ENCODE peak calls at places on chromosomes 6 and 20, in five cellular contexts. X is trophoblast cell, N is H1, M is mesendoderm, P is IMR-90. I is an unnamed sample.

GRCh38 chr6:129492260-129492659 is 217.7 kb downstream of the ARHGAP18 start:
- DNase-seq in P (peak; percentile 57), X (no peak), M (no peak), N (no peak), I (no peak)

GRCh38 chr6:162846723-162847122 is 118.9 kb downstream of the PACRG start:
- DNase-seq in N (no peak), P (no peak), X (no peak), M (no peak), I (no peak)

GRCh38 chr6:41720783-41721182 is 14.6 kb downstream of the TFEB start:
- DNase-seq in M (no peak), N (no peak), X (no peak), P (no peak), I (no peak)

GRCh38 chr6:111683749-111684267 is 78.1 kb upstream of the TRAF3IP2 start:
- DNase-seq in N (no peak), X (no peak), P (peak; percentile 93), M (no peak), I (no peak)

GRCh38 chr6:12037803-12038202 is 25.7 kb downstream of the HIVEP1 start:
- DNase-seq in X (no peak), M (no peak), P (no peak), N (no peak), I (no peak)

GRCh38 chr6:10163159-10163962 is 251.5 kb downstream of the TFAP2A start:
- DNase-seq in X (peak; percentile 91), P (no peak), M (no peak), N (no peak), I (no peak)

GRCh38 chr6:144307880-144308279 is 22.7 kb downstream of the UTRN start:
- DNase-seq in P (no peak), N (no peak), X (peak; percentile 47), M (peak; percentile 87), I (no peak)

GRCh38 chr20:31869942-31870702 is at the start of the genes DUSP15 and TTLL9:
- DNase-seq in P (no peak), X (no peak), M (no peak), N (peak; percentile 79), I (peak; percentile 42)

GRCh38 chr6:26321005-26321404 is 44.0 kb upstream of the BTN3A2 start:
- DNase-seq in X (no peak), M (no peak), N (no peak), P (no peak), I (no peak)

GRCh38 chr6:139832906-139833305 is 458.5 kb upstream of the CITED2 start:
- DNase-seq in P (no peak), N (no peak), M (no peak), X (no peak), I (no peak)

GRCh38 chr6:43812850-43813584 is 43.0 kb downstream of the VEGFA start:
- DNase-seq in P (peak; percentile 7), N (no peak), M (no peak), X (peak; percentile 29), I (no peak)

GRCh38 chr6:1850581-1851157 is 241.0 kb downstream of the FOXC1 start:
- DNase-seq in X (no peak), N (no peak), P (no peak), M (no peak), I (no peak)

GRCh38 chr20:40697466-40697987 is 8.5 kb upstream of the MAFB start:
- DNase-seq in N (no peak), P (no peak), M (no peak), X (no peak), I (no peak)

GRCh38 chr6:86820750-86821149 is 116.6 kb upstream of the HTR1E start:
- DNase-seq in N (no peak), M (no peak), X (no peak), P (no peak), I (no peak)

GRCh38 chr6:109340811-109341210 is 41.5 kb downstream of the CD164 start:
- DNase-seq in P (no peak), M (no peak), N (no peak), X (no peak), I (no peak)

GRCh38 chr20:2446845-2447244 is 23.7 kb downstream of the SNRPB start:
- DNase-seq in P (no peak), N (no peak), M (peak; percentile 70), X (no peak), I (no peak)

GRCh38 chr6:143965503-143966171 is 42.4 kb downstream of the PLAGL1 start:
- DNase-seq in X (no peak), M (no peak), P (peak; percentile 58), N (no peak), I (no peak)

GRCh38 chr20:57908691-57909090 is 198.9 kb upstream of the PMEPA1 start:
- DNase-seq in X (no peak), P (no peak), N (no peak), M (no peak), I (no peak)

GRCh38 chr6:85419046-85419759 is 30.7 kb upstream of the NT5E start:
- DNase-seq in P (no peak), X (no peak), N (no peak), M (no peak), I (no peak)

GRCh38 chr20:17556842-17557674 is 12.8 kb upstream of the DSTN start:
- DNase-seq in X (no peak), P (peak; percentile 34), N (peak; percentile 45), M (no peak), I (no peak)

GRCh38 chr6:45922728-45923351 is 92.8 kb downstream of the CLIC5 start:
- DNase-seq in X (peak; percentile 35), M (peak; percentile 80), N (peak; percentile 81), P (peak; percentile 61), I (peak; percentile 59)

GRCh38 chr6:136592930-136593673 is 42.9 kb upstream of the MAP7 start:
- DNase-seq in P (peak; percentile 86), M (no peak), N (no peak), X (peak; percentile 29), I (no peak)

GRCh38 chr6:136591617-136592016 is 41.4 kb upstream of the MAP7 start:
- DNase-seq in P (no peak), M (no peak), X (no peak), N (no peak), I (no peak)

GRCh38 chr6:136593748-136594490 is 43.7 kb upstream of the MAP7 start:
- DNase-seq in N (no peak), X (peak; percentile 94), P (peak; percentile 100), M (peak; percentile 83), I (no peak)

GRCh38 chr6:136598048-136598447 is 47.8 kb upstream of the MAP7 start:
- DNase-seq in N (no peak), P (no peak), M (no peak), X (no peak), I (no peak)

DNA sequence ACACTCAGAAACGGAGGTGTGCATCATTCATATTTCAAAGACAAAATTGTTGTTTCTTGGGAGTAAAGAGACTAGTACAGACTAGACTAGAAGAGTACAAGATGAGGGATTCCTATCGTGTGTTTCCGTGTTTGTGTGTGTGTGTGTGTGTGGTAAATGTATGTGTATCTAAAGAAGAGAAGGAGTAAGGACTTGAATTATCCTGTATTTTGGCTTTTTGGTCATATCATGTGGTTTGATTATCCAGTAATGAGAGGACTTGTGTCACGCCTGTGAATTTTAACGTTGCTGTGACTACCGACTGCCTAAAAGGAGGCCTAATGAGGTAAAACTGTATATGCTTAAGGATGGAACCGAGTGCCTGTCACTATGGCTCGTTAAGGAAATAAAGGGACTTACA is 44.4 kb upstream of the MAP7 start:
- DNase-seq in P (no peak), N (no peak), X (no peak), M (no peak), I (no peak)
- H3K18ac ChIP-seq in P (peak overlapping the region; percentile 21), N (no peak overlapping the region), X (no peak overlapping the region), M (no peak overlapping the region), I (no peak overlapping the region)

GRCh38 chr6:2920671-2921112 is 17.6 kb upstream of the SERPINB9 start:
- DNase-seq in M (peak; percentile 42), P (no peak), X (peak; percentile 98), N (peak; percentile 55), I (no peak)
- H3K18ac ChIP-seq in M (no peak overlapping the region), P (no peak overlapping the region), X (no peak overlapping the region), N (peak overlapping the region; percentile 84), I (peak overlapping the region; percentile 68)

GRCh38 chr6:108254436-108255410 is 6.1 kb downstream of the SNX3 start:
- DNase-seq in P (no peak), M (no peak), N (no peak), X (no peak), I (no peak)

GRCh38 chr6:108263371-108263770 is 2.5 kb upstream of the SNX3 start:
- DNase-seq in X (no peak), N (no peak), M (no peak), P (no peak), I (no peak)

GRCh38 chr6:108260809-108261569 is at the start of gene SNX3:
- DNase-seq in N (peak; percentile 95), X (peak; percentile 97), P (peak; percentile 96), M (peak; percentile 98), I (peak; percentile 92)

DNA sequence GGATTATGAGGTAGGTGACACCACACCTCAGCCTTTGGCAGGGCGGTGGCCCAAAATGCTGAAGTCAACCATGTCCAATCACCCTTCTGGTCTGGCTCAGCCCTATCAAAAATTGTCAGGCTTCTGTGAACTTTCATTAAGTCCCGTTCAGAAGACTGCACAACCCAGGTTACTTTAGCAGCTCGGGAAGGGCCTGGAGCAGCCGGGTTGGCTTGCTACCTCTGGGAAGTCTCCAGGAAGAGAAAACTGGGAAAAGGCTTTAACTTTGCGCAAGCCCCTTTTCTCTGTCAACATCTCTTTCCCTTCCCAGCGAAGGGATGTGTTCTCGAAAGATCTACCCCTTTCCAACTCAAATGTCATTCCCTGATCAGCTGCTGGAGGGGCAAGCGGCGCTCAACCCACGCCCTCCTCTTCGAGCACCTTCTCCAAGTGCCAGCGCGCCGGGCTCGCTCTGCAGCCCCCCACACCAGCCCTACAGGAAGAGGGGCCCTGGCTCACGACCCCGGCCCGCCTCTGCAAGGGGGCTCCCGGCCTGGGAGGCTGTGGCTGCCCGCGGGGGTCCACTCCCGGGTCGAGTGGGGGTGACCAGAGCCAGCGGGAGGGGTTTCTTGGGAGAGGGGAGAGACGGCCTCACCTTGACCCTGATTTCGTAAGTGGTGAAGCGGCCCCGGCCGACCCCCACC is 573 bp downstream of the SNX3 start:
- DNase-seq in N (peak; percentile 81), P (peak; percentile 45), X (peak; percentile 48), M (peak; percentile 76), I (peak; percentile 39)
- H3K18ac ChIP-seq in N (no peak overlapping the region), P (no peak overlapping the region), X (peak overlapping the region; percentile 94), M (peak overlapping the region; percentile 63), I (peak overlapping the region; percentile 98)

GRCh38 chr6:38262609-38263008 is 377.1 kb downstream of the BTBD9 start:
- DNase-seq in M (no peak), N (no peak), P (peak; percentile 74), X (no peak), I (no peak)
- H3K18ac ChIP-seq in M (peak overlapping the region; percentile 96), N (no peak overlapping the region), P (peak overlapping the region; percentile 95), X (no peak overlapping the region), I (no peak overlapping the region)